ENCODE peak calls at places on chromosomes 6 and 20, in four cellular contexts. One of them, this sample, is unnamed.

GRCh38 chr6:119034827-119035458 is 43.5 kb downstream of the FAM184A start:
- DNase-seq in A549: no peak
- DNase-seq in GM12878: no peak
- DNase-seq in K562: no peak
- DNase-seq in this sample: no peak

GRCh38 chr6:43733471-43734293 is 36.3 kb upstream of the VEGFA start:
- DNase-seq in A549: no peak
- DNase-seq in GM12878: peak
- DNase-seq in K562: no peak
- DNase-seq in this sample: no peak

GRCh38 chr20:46089338-46090094 is at the start of gene NCOA5:
- DNase-seq in A549: peak
- DNase-seq in K562: peak
- DNase-seq in GM12878: peak
- DNase-seq in this sample: peak

GRCh38 chr20:8981482-8981881 is 87.4 kb upstream of the PLCB4 start:
- DNase-seq in K562: no peak
- DNase-seq in GM12878: no peak
- DNase-seq in A549: no peak
- DNase-seq in this sample: peak

GRCh38 chr20:4130404-4131189 is 115.2 kb upstream of the RNF24 start:
- DNase-seq in A549: peak
- DNase-seq in K562: no peak
- DNase-seq in GM12878: no peak
- DNase-seq in this sample: peak

GRCh38 chr20:25608774-25609173 is 15.0 kb downstream of the NANP start:
- DNase-seq in A549: no peak
- DNase-seq in K562: no peak
- DNase-seq in GM12878: no peak
- DNase-seq in this sample: no peak

GRCh38 chr6:116779569-116780164 is 14.1 kb upstream of the FAM162B start:
- DNase-seq in GM12878: no peak
- DNase-seq in K562: peak
- DNase-seq in A549: peak
- DNase-seq in this sample: peak

GRCh38 chr6:109239192-109239917 is 142.9 kb downstream of the CD164 start:
- DNase-seq in GM12878: no peak
- DNase-seq in A549: no peak
- DNase-seq in K562: no peak
- DNase-seq in this sample: no peak

GRCh38 chr20:45420125-45420524 is 4.2 kb downstream of the PIGT start:
- DNase-seq in A549: no peak
- DNase-seq in GM12878: no peak
- DNase-seq in K562: no peak
- DNase-seq in this sample: no peak

GRCh38 chr20:5590899-5591298 is 159.3 kb upstream of the SHLD1 start:
- DNase-seq in GM12878: no peak
- DNase-seq in A549: no peak
- DNase-seq in K562: no peak
- DNase-seq in this sample: no peak

GRCh38 chr6:166572370-166573261 is 13.9 kb downstream of the RAMACL start:
- DNase-seq in A549: no peak
- DNase-seq in GM12878: no peak
- DNase-seq in K562: no peak
- DNase-seq in this sample: peak

GRCh38 chr6:41262401-41262800 is 24.1 kb downstream of the TREM1 start:
- DNase-seq in A549: no peak
- DNase-seq in GM12878: no peak
- DNase-seq in K562: no peak
- DNase-seq in this sample: no peak

GRCh38 chr6:141265748-141266647 is 866.7 kb upstream of the GJE1 start:
- DNase-seq in K562: no peak
- DNase-seq in GM12878: no peak
- DNase-seq in A549: no peak
- DNase-seq in this sample: no peak

GRCh38 chr6:119110601-119111548 is 32.4 kb upstream of the FAM184A start:
- DNase-seq in A549: peak
- DNase-seq in K562: peak
- DNase-seq in GM12878: peak
- DNase-seq in this sample: peak

GRCh38 chr20:10790013-10790412 is 116.2 kb upstream of the JAG1 start:
- DNase-seq in GM12878: no peak
- DNase-seq in A549: no peak
- DNase-seq in K562: no peak
- DNase-seq in this sample: no peak

GRCh38 chr6:32355018-32355417 is 16.7 kb downstream of the TSBP1 start:
- DNase-seq in A549: no peak
- DNase-seq in K562: no peak
- DNase-seq in GM12878: no peak
- DNase-seq in this sample: no peak

GRCh38 chr6:53287336-53288225 is 61.2 kb downstream of the ELOVL5 start:
- DNase-seq in GM12878: no peak
- DNase-seq in K562: no peak
- DNase-seq in A549: no peak
- DNase-seq in this sample: no peak

GRCh38 chr6:35650015-35650414 is 38.7 kb downstream of the FKBP5 start:
- DNase-seq in GM12878: no peak
- DNase-seq in K562: no peak
- DNase-seq in A549: no peak
- DNase-seq in this sample: no peak

GRCh38 chr6:3251462-3252314 is 7.1 kb upstream of the PSMG4 start:
- DNase-seq in GM12878: peak
- DNase-seq in K562: peak
- DNase-seq in A549: peak
- DNase-seq in this sample: peak

GRCh38 chr20:63835031-63835858 is 4.2 kb upstream of the ZBTB46 start:
- DNase-seq in A549: peak
- DNase-seq in GM12878: no peak
- DNase-seq in K562: peak
- DNase-seq in this sample: peak

GRCh38 chr20:5095454-5095853 is 24.3 kb downstream of the PCNA start:
- DNase-seq in A549: no peak
- DNase-seq in K562: no peak
- DNase-seq in GM12878: no peak
- DNase-seq in this sample: no peak

GRCh38 chr20:10644458-10645204 is 29.2 kb downstream of the JAG1 start:
- DNase-seq in A549: no peak
- DNase-seq in GM12878: peak
- DNase-seq in K562: no peak
- DNase-seq in this sample: no peak

GRCh38 chr20:57698191-57698866 is 11.5 kb downstream of the PMEPA1 start:
- DNase-seq in K562: no peak
- DNase-seq in GM12878: no peak
- DNase-seq in A549: peak
- DNase-seq in this sample: peak

GRCh38 chr6:154578004-154578559 is 67.6 kb upstream of the CNKSR3 start:
- DNase-seq in K562: no peak
- DNase-seq in GM12878: no peak
- DNase-seq in A549: no peak
- DNase-seq in this sample: no peak
- TF ChIP-seq ELK1 in K562: no peak
- TF ChIP-seq ELK1 in GM12878: no peak
- TF ChIP-seq ELK1 in A549: no peak
- TF ChIP-seq ELK1 in this sample: no peak

GRCh38 chr20:21503345-21503744 is 10.5 kb downstream of the NKX2-2 start:
- DNase-seq in K562: no peak
- DNase-seq in A549: no peak
- DNase-seq in GM12878: peak
- DNase-seq in this sample: peak
- TF ChIP-seq ELK1 in K562: no peak
- TF ChIP-seq ELK1 in A549: no peak
- TF ChIP-seq ELK1 in GM12878: no peak
- TF ChIP-seq ELK1 in this sample: no peak

GRCh38 chr20:21156266-21156665 is 30.4 kb downstream of the KIZ start:
- DNase-seq in A549: no peak
- DNase-seq in GM12878: no peak
- DNase-seq in K562: no peak
- DNase-seq in this sample: peak
- TF ChIP-seq ELK1 in A549: no peak
- TF ChIP-seq ELK1 in GM12878: no peak
- TF ChIP-seq ELK1 in K562: no peak
- TF ChIP-seq ELK1 in this sample: no peak

GRCh38 chr6:6697620-6698019 is 109.1 kb downstream of the LY86 start:
- DNase-seq in K562: no peak
- DNase-seq in A549: no peak
- DNase-seq in GM12878: no peak
- DNase-seq in this sample: no peak

GRCh38 chr6:6695711-6696048 is 107.2 kb downstream of the LY86 start:
- DNase-seq in GM12878: no peak
- DNase-seq in K562: no peak
- DNase-seq in A549: no peak
- DNase-seq in this sample: no peak

GRCh38 chr6:6694825-6695710 is 106.5 kb downstream of the LY86 start:
- DNase-seq in A549: no peak
- DNase-seq in K562: peak
- DNase-seq in GM12878: no peak
- DNase-seq in this sample: no peak

GRCh38 chr6:6694368-6694780 is 105.9 kb downstream of the LY86 start:
- DNase-seq in A549: no peak
- DNase-seq in K562: peak
- DNase-seq in GM12878: no peak
- DNase-seq in this sample: no peak

DNA sequence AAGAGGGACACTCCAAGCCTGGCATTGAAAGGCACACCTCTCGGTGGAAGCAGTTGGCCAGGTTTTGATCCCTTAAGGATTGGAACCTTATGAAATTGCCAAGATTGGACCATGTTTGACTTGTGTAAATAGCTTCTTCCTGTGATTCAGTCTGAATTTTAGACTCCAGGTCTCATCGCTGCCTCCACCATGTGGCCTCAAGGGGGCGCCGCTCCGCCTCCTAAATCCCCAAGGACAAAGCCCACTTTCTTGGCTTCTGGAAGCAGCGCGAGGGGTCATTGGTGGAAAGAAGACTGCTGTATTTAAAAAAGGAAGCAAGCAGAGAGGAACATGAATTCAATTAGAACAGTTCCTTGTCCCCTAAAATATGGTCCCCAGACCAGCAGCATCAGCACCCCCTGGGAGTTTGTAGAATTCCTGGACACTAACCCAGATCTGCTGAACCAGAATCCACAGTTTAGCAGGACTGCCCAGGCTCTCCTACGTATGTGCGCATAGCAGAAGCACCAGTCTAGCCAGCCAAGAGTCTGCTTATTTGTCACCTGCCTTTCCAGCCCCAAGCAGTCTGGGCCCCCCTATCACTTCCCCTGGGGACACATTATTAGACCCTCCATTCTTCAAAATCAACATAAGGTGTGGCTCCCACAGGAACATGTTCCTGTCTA is 108.5 kb downstream of the LY86 start:
- DNase-seq in GM12878: no peak
- DNase-seq in A549: peak
- DNase-seq in K562: peak
- DNase-seq in this sample: peak
- TF ChIP-seq ELK1 in GM12878: no peak
- TF ChIP-seq ELK1 in A549: no peak
- TF ChIP-seq ELK1 in K562: no peak
- TF ChIP-seq ELK1 in this sample: no peak

GRCh38 chr6:138291849-138292181 is 73.5 kb upstream of the PBOV1 start:
- DNase-seq in GM12878: no peak
- DNase-seq in A549: no peak
- DNase-seq in K562: no peak
- DNase-seq in this sample: no peak

GRCh38 chr6:138296381-138296780 is 78.1 kb upstream of the PBOV1 start:
- DNase-seq in GM12878: no peak
- DNase-seq in K562: no peak
- DNase-seq in A549: no peak
- DNase-seq in this sample: no peak

GRCh38 chr6:138292482-138292881 is 74.2 kb upstream of the PBOV1 start:
- DNase-seq in A549: no peak
- DNase-seq in K562: no peak
- DNase-seq in GM12878: no peak
- DNase-seq in this sample: no peak

GRCh38 chr6:138293428-138293827 is 75.1 kb upstream of the PBOV1 start:
- DNase-seq in GM12878: no peak
- DNase-seq in A549: no peak
- DNase-seq in K562: no peak
- DNase-seq in this sample: no peak

GRCh38 chr6:138293996-138294395 is 75.7 kb upstream of the PBOV1 start:
- DNase-seq in K562: no peak
- DNase-seq in GM12878: no peak
- DNase-seq in A549: no peak
- DNase-seq in this sample: no peak
- TF ChIP-seq ELK1 in K562: no peak
- TF ChIP-seq ELK1 in GM12878: no peak
- TF ChIP-seq ELK1 in A549: no peak
- TF ChIP-seq ELK1 in this sample: no peak

This sample was measured in IMR-90.